ENCODE peak calls at places on chromosomes 3 and 15, in four cellular contexts. One of them, this sample, is unnamed.

GRCh38 chr3:106963446-106963845 is 413.8 kb upstream of the CCDC54 start:
- DNase-seq in adrenal gland: peak; percentile 22
- DNase-seq in cardiac fibroblast: peak; percentile 74
- DNase-seq in activated CD4-positive, alpha-beta memory T cell treated with anti-CD3 and anti-CD28 coated beads, Interleukin-2, amount 10 ng/mL, durations not matched to agents 7 days and 5 days: no peak
- DNase-seq in this sample: no peak

GRCh38 chr3:33392703-33393125 is 47.5 kb downstream of the UBP1 start:
- DNase-seq in adrenal gland: no peak
- DNase-seq in cardiac fibroblast: peak; percentile 76
- DNase-seq in activated CD4-positive, alpha-beta memory T cell treated with anti-CD3 and anti-CD28 coated beads, Interleukin-2, amount 10 ng/mL, durations not matched to agents 7 days and 5 days: no peak
- DNase-seq in this sample: no peak

GRCh38 chr3:190053919-190054672 is 66.6 kb downstream of the P3H2 start:
- DNase-seq in adrenal gland: peak; percentile 17
- DNase-seq in cardiac fibroblast: peak; percentile 59
- DNase-seq in activated CD4-positive, alpha-beta memory T cell treated with anti-CD3 and anti-CD28 coated beads, Interleukin-2, amount 10 ng/mL, durations not matched to agents 7 days and 5 days: no peak
- DNase-seq in this sample: no peak

GRCh38 chr3:127831723-127832172 is 9.4 kb upstream of the MGLL start:
- DNase-seq in adrenal gland: peak; percentile 41
- DNase-seq in cardiac fibroblast: peak; percentile 67
- DNase-seq in activated CD4-positive, alpha-beta memory T cell treated with anti-CD3 and anti-CD28 coated beads, Interleukin-2, amount 10 ng/mL, durations not matched to agents 7 days and 5 days: peak; percentile 41
- DNase-seq in this sample: peak; percentile 11

GRCh38 chr3:13215940-13216546 is 142.8 kb upstream of the IQSEC1 start:
- DNase-seq in adrenal gland: peak; percentile 38
- DNase-seq in cardiac fibroblast: peak; percentile 49
- DNase-seq in activated CD4-positive, alpha-beta memory T cell treated with anti-CD3 and anti-CD28 coated beads, Interleukin-2, amount 10 ng/mL, durations not matched to agents 7 days and 5 days: no peak
- DNase-seq in this sample: no peak

GRCh38 chr3:169299129-169299528 is 364.4 kb downstream of the MECOM start:
- DNase-seq in adrenal gland: no peak
- DNase-seq in cardiac fibroblast: no peak
- DNase-seq in activated CD4-positive, alpha-beta memory T cell treated with anti-CD3 and anti-CD28 coated beads, Interleukin-2, amount 10 ng/mL, durations not matched to agents 7 days and 5 days: no peak
- DNase-seq in this sample: no peak

GRCh38 chr15:98419173-98419814 is 229.0 kb upstream of the IGF1R start:
- DNase-seq in adrenal gland: no peak
- DNase-seq in cardiac fibroblast: no peak
- DNase-seq in activated CD4-positive, alpha-beta memory T cell treated with anti-CD3 and anti-CD28 coated beads, Interleukin-2, amount 10 ng/mL, durations not matched to agents 7 days and 5 days: no peak
- DNase-seq in this sample: no peak

GRCh38 chr3:14503033-14503705 is 37.0 kb downstream of the GRIP2 start:
- DNase-seq in adrenal gland: no peak
- DNase-seq in cardiac fibroblast: no peak
- DNase-seq in activated CD4-positive, alpha-beta memory T cell treated with anti-CD3 and anti-CD28 coated beads, Interleukin-2, amount 10 ng/mL, durations not matched to agents 7 days and 5 days: no peak
- DNase-seq in this sample: no peak

GRCh38 chr3:102718651-102719050 is 283.8 kb downstream of the ZPLD1 start:
- DNase-seq in adrenal gland: no peak
- DNase-seq in cardiac fibroblast: no peak
- DNase-seq in activated CD4-positive, alpha-beta memory T cell treated with anti-CD3 and anti-CD28 coated beads, Interleukin-2, amount 10 ng/mL, durations not matched to agents 7 days and 5 days: no peak
- DNase-seq in this sample: no peak

GRCh38 chr15:60020736-60021135 is 16.6 kb downstream of the FOXB1 start:
- DNase-seq in adrenal gland: no peak
- DNase-seq in cardiac fibroblast: no peak
- DNase-seq in activated CD4-positive, alpha-beta memory T cell treated with anti-CD3 and anti-CD28 coated beads, Interleukin-2, amount 10 ng/mL, durations not matched to agents 7 days and 5 days: no peak
- DNase-seq in this sample: no peak

GRCh38 chr3:193782280-193782654 is 189.3 kb downstream of the OPA1 start:
- DNase-seq in adrenal gland: no peak
- DNase-seq in cardiac fibroblast: no peak
- DNase-seq in activated CD4-positive, alpha-beta memory T cell treated with anti-CD3 and anti-CD28 coated beads, Interleukin-2, amount 10 ng/mL, durations not matched to agents 7 days and 5 days: no peak
- DNase-seq in this sample: no peak

GRCh38 chr15:44101286-44101685 is 93.8 kb downstream of the FRMD5 start:
- DNase-seq in adrenal gland: no peak
- DNase-seq in cardiac fibroblast: peak; percentile 43
- DNase-seq in activated CD4-positive, alpha-beta memory T cell treated with anti-CD3 and anti-CD28 coated beads, Interleukin-2, amount 10 ng/mL, durations not matched to agents 7 days and 5 days: no peak
- DNase-seq in this sample: no peak

GRCh38 chr3:99579246-99579645 is 59.1 kb upstream of the COL8A1 start:
- DNase-seq in adrenal gland: no peak
- DNase-seq in cardiac fibroblast: peak; percentile 51
- DNase-seq in activated CD4-positive, alpha-beta memory T cell treated with anti-CD3 and anti-CD28 coated beads, Interleukin-2, amount 10 ng/mL, durations not matched to agents 7 days and 5 days: no peak
- DNase-seq in this sample: no peak

GRCh38 chr3:123299581-123299980 is 97.8 kb downstream of the SEC22A start:
- DNase-seq in adrenal gland: no peak
- DNase-seq in cardiac fibroblast: no peak
- DNase-seq in activated CD4-positive, alpha-beta memory T cell treated with anti-CD3 and anti-CD28 coated beads, Interleukin-2, amount 10 ng/mL, durations not matched to agents 7 days and 5 days: no peak
- DNase-seq in this sample: no peak

GRCh38 chr15:75751901-75752300 is 39.3 kb upstream of the CSPG4 start:
- DNase-seq in adrenal gland: peak; percentile 9
- DNase-seq in cardiac fibroblast: no peak
- DNase-seq in activated CD4-positive, alpha-beta memory T cell treated with anti-CD3 and anti-CD28 coated beads, Interleukin-2, amount 10 ng/mL, durations not matched to agents 7 days and 5 days: no peak
- DNase-seq in this sample: no peak

GRCh38 chr3:61530355-61530754 is 31.0 kb upstream of the PTPRG start:
- DNase-seq in adrenal gland: no peak
- DNase-seq in cardiac fibroblast: peak; percentile 62
- DNase-seq in activated CD4-positive, alpha-beta memory T cell treated with anti-CD3 and anti-CD28 coated beads, Interleukin-2, amount 10 ng/mL, durations not matched to agents 7 days and 5 days: no peak
- DNase-seq in this sample: peak; percentile 29

GRCh38 chr15:101773496-101774100 is 29.7 kb upstream of the OR4F6 start:
- DNase-seq in adrenal gland: no peak
- DNase-seq in cardiac fibroblast: no peak
- DNase-seq in activated CD4-positive, alpha-beta memory T cell treated with anti-CD3 and anti-CD28 coated beads, Interleukin-2, amount 10 ng/mL, durations not matched to agents 7 days and 5 days: peak; percentile 26
- DNase-seq in this sample: no peak

GRCh38 chr15:20348900-20349773 is 192.5 kb downstream of the GOLGA6L6 start:
- DNase-seq in adrenal gland: peak; percentile 15
- DNase-seq in cardiac fibroblast: no peak
- DNase-seq in activated CD4-positive, alpha-beta memory T cell treated with anti-CD3 and anti-CD28 coated beads, Interleukin-2, amount 10 ng/mL, durations not matched to agents 7 days and 5 days: peak; percentile 16
- DNase-seq in this sample: no peak

GRCh38 chr3:188671941-188672340 is 499.8 kb upstream of the TPRG1 start:
- DNase-seq in adrenal gland: no peak
- DNase-seq in cardiac fibroblast: no peak
- DNase-seq in activated CD4-positive, alpha-beta memory T cell treated with anti-CD3 and anti-CD28 coated beads, Interleukin-2, amount 10 ng/mL, durations not matched to agents 7 days and 5 days: no peak
- DNase-seq in this sample: no peak

GRCh38 chr15:84611631-84612030 is 10.8 kb downstream of the ZSCAN2 start:
- DNase-seq in adrenal gland: no peak
- DNase-seq in cardiac fibroblast: no peak
- DNase-seq in activated CD4-positive, alpha-beta memory T cell treated with anti-CD3 and anti-CD28 coated beads, Interleukin-2, amount 10 ng/mL, durations not matched to agents 7 days and 5 days: no peak
- DNase-seq in this sample: no peak

GRCh38 chr3:57961828-57962447 is 46.3 kb upstream of the FLNB start:
- DNase-seq in adrenal gland: no peak
- DNase-seq in cardiac fibroblast: peak; percentile 60
- DNase-seq in activated CD4-positive, alpha-beta memory T cell treated with anti-CD3 and anti-CD28 coated beads, Interleukin-2, amount 10 ng/mL, durations not matched to agents 7 days and 5 days: no peak
- DNase-seq in this sample: peak; percentile 39

GRCh38 chr3:169664034-169664820 is 715 bp upstream of the MECOM start:
- DNase-seq in adrenal gland: no peak
- DNase-seq in cardiac fibroblast: peak; percentile 30
- DNase-seq in activated CD4-positive, alpha-beta memory T cell treated with anti-CD3 and anti-CD28 coated beads, Interleukin-2, amount 10 ng/mL, durations not matched to agents 7 days and 5 days: no peak
- DNase-seq in this sample: no peak

GRCh38 chr3:195806211-195806915 is 5.4 kb downstream of the MUC4 start:
- DNase-seq in adrenal gland: no peak
- DNase-seq in cardiac fibroblast: no peak
- DNase-seq in activated CD4-positive, alpha-beta memory T cell treated with anti-CD3 and anti-CD28 coated beads, Interleukin-2, amount 10 ng/mL, durations not matched to agents 7 days and 5 days: no peak
- DNase-seq in this sample: peak; percentile 25

GRCh38 chr3:154139996-154140436 is 18.8 kb downstream of the ARHGEF26 start:
- DNase-seq in adrenal gland: no peak
- DNase-seq in cardiac fibroblast: no peak
- DNase-seq in activated CD4-positive, alpha-beta memory T cell treated with anti-CD3 and anti-CD28 coated beads, Interleukin-2, amount 10 ng/mL, durations not matched to agents 7 days and 5 days: no peak
- DNase-seq in this sample: no peak

GRCh38 chr3:151976211-151977050 is 103.0 kb downstream of the SUCNR1 start:
- DNase-seq in adrenal gland: no peak
- DNase-seq in cardiac fibroblast: peak; percentile 89
- DNase-seq in activated CD4-positive, alpha-beta memory T cell treated with anti-CD3 and anti-CD28 coated beads, Interleukin-2, amount 10 ng/mL, durations not matched to agents 7 days and 5 days: no peak
- DNase-seq in this sample: no peak

GRCh38 chr3:171824824-171825221 is 14.5 kb upstream of the PLD1 start:
- DNase-seq in adrenal gland: no peak
- DNase-seq in cardiac fibroblast: peak; percentile 57
- DNase-seq in activated CD4-positive, alpha-beta memory T cell treated with anti-CD3 and anti-CD28 coated beads, Interleukin-2, amount 10 ng/mL, durations not matched to agents 7 days and 5 days: no peak
- DNase-seq in this sample: no peak

GRCh38 chr3:87088984-87089841 is 98.3 kb upstream of the VGLL3 start:
- DNase-seq in adrenal gland: peak; percentile 68
- DNase-seq in cardiac fibroblast: peak; percentile 91
- DNase-seq in activated CD4-positive, alpha-beta memory T cell treated with anti-CD3 and anti-CD28 coated beads, Interleukin-2, amount 10 ng/mL, durations not matched to agents 7 days and 5 days: peak; percentile 20
- DNase-seq in this sample: no peak

GRCh38 chr3:72174043-72174442 is 389.1 kb upstream of the PROK2 start:
- DNase-seq in adrenal gland: no peak
- DNase-seq in cardiac fibroblast: no peak
- DNase-seq in activated CD4-positive, alpha-beta memory T cell treated with anti-CD3 and anti-CD28 coated beads, Interleukin-2, amount 10 ng/mL, durations not matched to agents 7 days and 5 days: no peak
- DNase-seq in this sample: no peak

GRCh38 chr3:146404451-146404850 is 64.9 kb downstream of the PLSCR2 start:
- DNase-seq in adrenal gland: no peak
- DNase-seq in cardiac fibroblast: no peak
- DNase-seq in activated CD4-positive, alpha-beta memory T cell treated with anti-CD3 and anti-CD28 coated beads, Interleukin-2, amount 10 ng/mL, durations not matched to agents 7 days and 5 days: no peak
- DNase-seq in this sample: no peak

GRCh38 chr3:189172668-189173419 is 1.1 kb downstream of the TPRG1 start:
- DNase-seq in adrenal gland: no peak
- DNase-seq in cardiac fibroblast: no peak
- DNase-seq in activated CD4-positive, alpha-beta memory T cell treated with anti-CD3 and anti-CD28 coated beads, Interleukin-2, amount 10 ng/mL, durations not matched to agents 7 days and 5 days: no peak
- DNase-seq in this sample: no peak

GRCh38 chr3:170809021-170809974 is 60.7 kb downstream of the RPL22L1 start:
- DNase-seq in adrenal gland: peak; percentile 45
- DNase-seq in cardiac fibroblast: peak; percentile 85
- DNase-seq in activated CD4-positive, alpha-beta memory T cell treated with anti-CD3 and anti-CD28 coated beads, Interleukin-2, amount 10 ng/mL, durations not matched to agents 7 days and 5 days: no peak
- DNase-seq in this sample: peak; percentile 19

GRCh38 chr3:22245122-22245521 is 494.1 kb upstream of the ZNF385D start:
- DNase-seq in adrenal gland: no peak
- DNase-seq in cardiac fibroblast: peak; percentile 82
- DNase-seq in activated CD4-positive, alpha-beta memory T cell treated with anti-CD3 and anti-CD28 coated beads, Interleukin-2, amount 10 ng/mL, durations not matched to agents 7 days and 5 days: no peak
- DNase-seq in this sample: no peak

GRCh38 chr15:35306361-35306981 is 221.4 kb upstream of the NANOGP8 start:
- DNase-seq in adrenal gland: no peak
- DNase-seq in cardiac fibroblast: peak; percentile 57
- DNase-seq in activated CD4-positive, alpha-beta memory T cell treated with anti-CD3 and anti-CD28 coated beads, Interleukin-2, amount 10 ng/mL, durations not matched to agents 7 days and 5 days: no peak
- DNase-seq in this sample: no peak

GRCh38 chr3:183308746-183309145 is 55.7 kb downstream of the B3GNT5 start:
- DNase-seq in adrenal gland: no peak
- DNase-seq in cardiac fibroblast: no peak
- DNase-seq in activated CD4-positive, alpha-beta memory T cell treated with anti-CD3 and anti-CD28 coated beads, Interleukin-2, amount 10 ng/mL, durations not matched to agents 7 days and 5 days: no peak
- DNase-seq in this sample: no peak

GRCh38 chr3:126083511-126083912 is 412 bp downstream of the SLC41A3 start:
- DNase-seq in adrenal gland: peak; percentile 38
- DNase-seq in cardiac fibroblast: peak; percentile 37
- DNase-seq in activated CD4-positive, alpha-beta memory T cell treated with anti-CD3 and anti-CD28 coated beads, Interleukin-2, amount 10 ng/mL, durations not matched to agents 7 days and 5 days: peak; percentile 63
- DNase-seq in this sample: peak; percentile 69

GRCh38 chr3:124791142-124791541 is 60.9 kb downstream of the UMPS start:
- DNase-seq in adrenal gland: no peak
- DNase-seq in cardiac fibroblast: no peak
- DNase-seq in activated CD4-positive, alpha-beta memory T cell treated with anti-CD3 and anti-CD28 coated beads, Interleukin-2, amount 10 ng/mL, durations not matched to agents 7 days and 5 days: no peak
- DNase-seq in this sample: no peak

GRCh38 chr3:18446067-18446793 is 21.1 kb upstream of the SATB1 start:
- DNase-seq in adrenal gland: no peak
- DNase-seq in cardiac fibroblast: no peak
- DNase-seq in activated CD4-positive, alpha-beta memory T cell treated with anti-CD3 and anti-CD28 coated beads, Interleukin-2, amount 10 ng/mL, durations not matched to agents 7 days and 5 days: no peak
- DNase-seq in this sample: no peak

GRCh38 chr3:116378077-116378476 is 67.2 kb downstream of the LSAMP start:
- DNase-seq in adrenal gland: no peak
- DNase-seq in cardiac fibroblast: no peak
- DNase-seq in activated CD4-positive, alpha-beta memory T cell treated with anti-CD3 and anti-CD28 coated beads, Interleukin-2, amount 10 ng/mL, durations not matched to agents 7 days and 5 days: no peak
- DNase-seq in this sample: no peak

GRCh38 chr15:23647421-23648375 is at the start of gene MAGEL2:
- DNase-seq in adrenal gland: no peak
- DNase-seq in cardiac fibroblast: peak; percentile 0
- DNase-seq in activated CD4-positive, alpha-beta memory T cell treated with anti-CD3 and anti-CD28 coated beads, Interleukin-2, amount 10 ng/mL, durations not matched to agents 7 days and 5 days: no peak
- DNase-seq in this sample: no peak

GRCh38 chr3:12947504-12948369 is 106.4 kb upstream of the RPL32 start:
- DNase-seq in adrenal gland: peak; percentile 71
- DNase-seq in cardiac fibroblast: peak; percentile 86
- DNase-seq in activated CD4-positive, alpha-beta memory T cell treated with anti-CD3 and anti-CD28 coated beads, Interleukin-2, amount 10 ng/mL, durations not matched to agents 7 days and 5 days: no peak
- DNase-seq in this sample: no peak